ENCODE peak calls at places on chromosomes 2 and 18, in four cellular contexts. J is sigmoid colon, I is HCT116, B is H1. S is an unnamed sample.

GRCh38 chr18:8288447-8289213 is 320.6 kb upstream of the RAB12 start:
- DNase-seq in J (no peak), I (no peak), B (no peak), S (no peak)

GRCh38 chr2:215218587-215219577 is 80.5 kb upstream of the ABCA12 start:
- DNase-seq in J (no peak), I (no peak), B (no peak), S (no peak)

GRCh38 chr2:217797661-217798069 is 205.1 kb downstream of the TNS1 start:
- DNase-seq in J (peak; percentile 89), I (no peak), B (no peak), S (peak; percentile 57)

GRCh38 chr2:111121028-111121872 is 536 bp downstream of the BCL2L11 start:
- DNase-seq in J (peak; percentile 73), I (no peak), B (no peak), S (peak; percentile 40)

GRCh38 chr18:36409779-36410178 is 112.3 kb downstream of the FHOD3 start:
- DNase-seq in J (no peak), I (no peak), B (no peak), S (no peak)

GRCh38 chr2:215796160-215796559 is 217.2 kb downstream of the MREG start:
- DNase-seq in J (no peak), I (no peak), B (no peak), S (no peak)

GRCh38 chr2:152094014-152094413 is 4.8 kb downstream of the CACNB4 start:
- DNase-seq in J (no peak), I (no peak), B (no peak), S (no peak)

GRCh38 chr2:167293172-167293781 is 405.0 kb downstream of the XIRP2 start:
- DNase-seq in J (peak; percentile 61), I (no peak), B (no peak), S (peak; percentile 5)

GRCh38 chr2:201931475-201931874 is 102.2 kb upstream of the FZD7 start:
- DNase-seq in J (no peak), I (no peak), B (no peak), S (no peak)

GRCh38 chr2:241188386-241189092 is at the start of gene ANO7:
- DNase-seq in J (no peak), I (no peak), B (no peak), S (peak; percentile 83)

GRCh38 chr2:10331702-10332401 is 29.1 kb downstream of the HPCAL1 start:
- DNase-seq in J (no peak), I (no peak), B (no peak), S (no peak)

GRCh38 chr2:28650261-28650584 is 101.4 kb upstream of the PPP1CB start:
- DNase-seq in J (peak; percentile 38), I (no peak), B (no peak), S (no peak)

GRCh38 chr2:28648147-28648546 is 103.5 kb upstream of the PPP1CB start:
- DNase-seq in J (peak; percentile 80), I (no peak), B (no peak), S (no peak)

GRCh38 chr2:28648671-28649395 is 102.8 kb upstream of the PPP1CB start:
- DNase-seq in J (peak; percentile 58), I (no peak), B (no peak), S (no peak)

GRCh38 chr2:28647682-28648081 is 103.9 kb upstream of the PPP1CB start:
- DNase-seq in J (no peak), I (no peak), B (no peak), S (no peak)

DNA sequence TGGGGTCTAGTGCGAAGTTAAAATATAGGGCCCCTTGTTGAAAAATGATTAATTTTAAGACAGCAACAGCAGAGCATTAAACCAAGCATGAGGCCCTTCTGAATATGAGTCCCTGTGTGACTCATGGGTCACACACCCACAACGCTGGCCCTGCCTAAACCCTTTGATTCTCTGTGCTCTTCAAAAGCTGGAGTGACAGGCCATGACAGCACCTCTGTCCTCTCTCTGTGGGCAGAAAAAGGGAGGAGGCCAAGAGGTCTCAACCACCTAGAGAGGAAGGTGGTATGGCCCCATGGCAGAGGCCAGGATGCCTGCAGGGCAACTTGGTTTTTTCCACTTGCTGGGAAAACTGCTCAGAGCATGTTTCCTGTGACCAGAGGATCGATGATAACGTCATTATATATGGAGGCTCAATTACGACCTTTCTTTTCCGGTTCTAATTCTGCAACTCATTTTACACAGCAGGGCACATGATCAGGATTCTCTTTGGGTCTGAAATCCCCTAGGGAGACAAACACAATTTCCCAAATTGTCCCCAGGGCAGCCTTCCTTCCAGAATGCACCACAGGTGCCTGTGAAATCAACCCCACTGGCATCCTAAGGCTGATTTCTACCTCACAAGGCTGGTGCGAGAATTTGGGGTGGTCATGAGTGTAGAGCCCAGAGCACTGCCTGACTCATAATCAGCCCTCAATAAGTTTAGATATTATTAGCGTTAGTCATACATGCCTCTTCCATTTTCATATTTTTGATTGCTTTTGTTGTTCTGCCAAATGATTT is 102.0 kb upstream of the PPP1CB start:
- DNase-seq in J (peak; percentile 24), I (peak; percentile 60), B (no peak), S (no peak)
- H3K4me3 ChIP-seq in J (no peak overlapping the region), I (peak overlapping the region; percentile 33), B (no peak overlapping the region), S (no peak overlapping the region)

DNA sequence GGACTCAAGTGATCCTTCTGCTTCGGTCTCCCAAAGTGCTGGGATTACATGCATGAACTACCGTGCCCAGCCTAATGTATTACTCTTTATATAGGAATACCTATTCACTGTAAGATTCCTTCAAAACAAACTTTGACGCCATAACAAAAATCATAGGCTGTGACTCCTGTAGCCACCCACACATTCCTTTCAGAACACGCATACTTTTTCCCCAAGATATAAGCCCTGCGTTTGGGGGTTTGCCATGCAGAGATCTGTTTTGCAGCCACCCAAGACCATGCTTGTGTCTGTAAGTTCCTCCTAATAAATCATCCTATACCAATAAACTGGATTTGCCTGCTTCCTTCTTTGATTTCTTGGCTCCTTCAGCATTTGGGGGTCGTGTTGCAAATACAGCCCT is 46.0 kb upstream of the STON1 start:
- DNase-seq in J (no peak), I (no peak), B (no peak), S (no peak)
- TF ChIP-seq POLR2AphosphoS5 in J (no peak), I (no peak), B (no peak), S (no peak)

DNA sequence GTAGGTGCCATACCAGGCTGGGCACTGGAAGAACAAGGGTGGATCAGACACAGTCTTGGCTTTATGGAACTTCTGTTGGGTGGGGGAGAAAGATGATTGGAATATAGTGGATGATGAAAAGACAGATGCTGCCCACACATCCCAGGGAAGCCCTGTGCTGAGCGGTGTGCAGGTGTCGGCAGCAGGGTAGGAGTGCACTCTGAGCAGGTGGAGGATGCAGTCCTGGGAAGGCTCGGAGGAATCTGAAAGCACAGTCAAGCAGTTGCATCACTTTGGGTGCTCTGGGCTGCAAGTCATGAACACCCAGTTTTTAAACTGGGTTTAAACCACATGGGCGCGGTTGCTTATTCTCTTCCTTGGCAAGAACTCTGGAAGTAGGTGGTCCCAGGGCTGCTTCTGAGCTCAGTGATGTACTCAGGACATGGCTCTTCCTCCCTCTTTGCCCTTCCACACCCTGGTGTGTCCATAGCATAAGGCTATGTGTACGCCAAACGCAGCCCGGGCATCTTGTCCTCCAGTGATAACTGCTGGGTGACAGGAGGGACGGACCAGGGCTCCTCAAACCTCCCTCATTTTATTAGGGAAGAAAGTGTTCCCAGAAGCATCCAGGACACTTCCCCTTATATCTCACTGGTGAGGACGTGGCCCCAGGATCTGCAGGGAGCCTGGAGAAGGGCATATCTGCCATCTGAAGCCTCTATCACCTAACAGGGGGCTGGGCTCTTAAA is 84.0 kb downstream of the SH3RF3 start:
- DNase-seq in J (peak; percentile 44), I (no peak), B (no peak), S (no peak)
- H3K4me3 ChIP-seq in J (no peak overlapping the region), I (no peak overlapping the region), B (no peak overlapping the region), S (no peak overlapping the region)

DNA sequence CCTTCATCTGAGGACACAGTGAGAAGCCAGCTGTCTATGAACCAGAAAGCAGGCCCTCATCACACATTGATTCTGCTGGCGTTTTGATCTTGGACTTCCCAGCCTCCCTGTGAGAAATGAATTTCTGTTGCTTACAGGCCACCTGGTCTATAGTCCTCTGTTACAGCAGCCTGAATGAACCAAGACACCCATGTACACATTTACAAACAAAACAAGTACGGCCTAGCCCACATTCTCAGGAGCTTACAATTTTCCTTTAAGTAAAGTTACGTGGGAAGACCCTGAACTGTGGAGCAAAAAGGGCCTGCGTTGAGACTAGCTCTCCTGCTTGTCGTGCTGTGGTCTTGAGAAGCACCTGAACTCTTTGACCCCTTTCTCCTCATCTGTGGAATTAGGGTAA is 12.0 kb upstream of the SLC20A1 start:
- DNase-seq in J (no peak), I (no peak), B (no peak), S (no peak)
- TF ChIP-seq POLR2AphosphoS5 in J (no peak), I (no peak), B (no peak), S (no peak)

GRCh38 chr2:58428553-58429284 is 187.6 kb upstream of the FANCL start:
- DNase-seq in J (no peak), I (no peak), B (peak; percentile 56), S (no peak)
- H3K4me3 ChIP-seq in J (peak overlapping the region; percentile 49), I (no peak overlapping the region), B (peak overlapping the region; percentile 63), S (peak overlapping the region; percentile 27)

GRCh38 chr2:2719015-2719414 is 387.9 kb upstream of the MYT1L start:
- DNase-seq in J (no peak), I (no peak), B (no peak), S (no peak)

GRCh38 chr2:2720351-2720750 is 389.3 kb upstream of the MYT1L start:
- DNase-seq in J (no peak), I (no peak), B (no peak), S (no peak)

GRCh38 chr2:2717406-2717805 is 386.3 kb upstream of the MYT1L start:
- DNase-seq in J (no peak), I (no peak), B (no peak), S (no peak)

GRCh38 chr2:2721296-2721835 is 390.3 kb upstream of the MYT1L start:
- DNase-seq in J (no peak), I (no peak), B (no peak), S (no peak)

DNA sequence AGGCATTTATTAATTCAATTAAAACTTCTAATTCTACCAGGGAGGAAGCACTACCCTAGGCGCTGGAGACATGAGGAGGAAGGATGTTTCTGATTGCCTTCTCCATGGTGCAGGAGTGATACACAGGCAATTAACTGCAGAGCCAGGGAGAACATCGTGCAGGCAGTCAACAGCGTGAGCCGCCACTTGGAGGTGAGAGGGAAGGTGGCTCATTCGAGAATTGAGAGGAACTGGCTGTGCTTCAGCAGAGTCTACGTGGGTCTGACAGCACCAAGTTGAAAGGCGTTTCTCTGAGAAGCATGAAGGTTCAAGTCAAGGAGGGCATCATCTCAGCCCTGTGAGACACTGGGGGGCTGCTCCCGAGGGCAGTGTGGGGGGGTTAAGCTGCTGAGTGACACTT is 388.7 kb upstream of the MYT1L start:
- DNase-seq in J (no peak), I (no peak), B (no peak), S (no peak)
- TF ChIP-seq POLR2AphosphoS5 in J (no peak), I (no peak), B (no peak), S (no peak)

GRCh38 chr2:228600265-228600664 is 418.8 kb upstream of the SPHKAP start:
- DNase-seq in J (no peak), I (no peak), B (no peak), S (no peak)
- H3K4me3 ChIP-seq in J (no peak overlapping the region), I (no peak overlapping the region), B (no peak overlapping the region), S (no peak overlapping the region)

S was measured in prostate gland.